ENCODE peak calls at places on chromosomes 2 and 18, in four cellular contexts. S, C, R and Q are unnamed samples.

GRCh38 chr18:23301971-23302370 is 151.1 kb upstream of the RIOK3 start:
- DNase-seq in C (no peak), S (no peak), R (no peak), Q (no peak)

GRCh38 chr18:75421656-75422055 is 5.8 kb downstream of the SMIM21 start:
- DNase-seq in R (no peak), C (no peak), S (no peak), Q (no peak)

GRCh38 chr2:173658946-173659371 is 304.3 kb downstream of the CDCA7 start:
- DNase-seq in S (no peak), C (no peak), R (no peak), Q (no peak)

GRCh38 chr2:181770145-181770544 is 89.8 kb upstream of the NEUROD1 start:
- DNase-seq in R (no peak), S (peak; percentile 94), C (no peak), Q (no peak)

GRCh38 chr2:144403940-144404339 is 116.0 kb downstream of the ZEB2 start:
- DNase-seq in R (no peak), S (no peak), C (no peak), Q (no peak)

GRCh38 chr2:215619022-215619958 is 183.4 kb upstream of the FN1 start:
- DNase-seq in S (no peak), C (peak; percentile 81), R (no peak), Q (peak; percentile 66)

GRCh38 chr2:235421618-235422017 is 72.2 kb upstream of the AGAP1 start:
- DNase-seq in S (no peak), C (no peak), R (no peak), Q (no peak)

GRCh38 chr2:95312543-95313205 is 15.5 kb downstream of the KCNIP3 start:
- DNase-seq in S (no peak), C (no peak), R (no peak), Q (no peak)

GRCh38 chr2:207770602-207771404 is 1.1 kb upstream of the FZD5 start:
- DNase-seq in C (no peak), S (no peak), R (peak; percentile 43), Q (peak; percentile 66)

GRCh38 chr2:61371027-61371426 is 99.9 kb downstream of the USP34 start:
- DNase-seq in C (no peak), R (no peak), S (no peak), Q (no peak)

GRCh38 chr18:2627821-2628276 is 27.7 kb upstream of the SMCHD1 start:
- DNase-seq in S (peak; percentile 79), C (peak; percentile 15), R (no peak), Q (no peak)

GRCh38 chr2:46339200-46339599 is 42.0 kb downstream of the EPAS1 start:
- DNase-seq in S (no peak), R (no peak), C (no peak), Q (no peak)

GRCh38 chr18:58226476-58226875 is 182.4 kb downstream of the NEDD4L start:
- DNase-seq in R (no peak), S (no peak), C (no peak), Q (no peak)

GRCh38 chr2:188519133-188519532 is 227.5 kb downstream of the GULP1 start:
- DNase-seq in R (no peak), S (no peak), C (no peak), Q (no peak)

GRCh38 chr18:59385191-59385590 is 26.1 kb upstream of the LMAN1 start:
- DNase-seq in R (no peak), S (no peak), C (no peak), Q (no peak)

GRCh38 chr2:215083146-215083545 is 55.3 kb downstream of the ABCA12 start:
- DNase-seq in R (no peak), S (no peak), C (no peak), Q (no peak)

GRCh38 chr2:187867165-187867564 is 312.9 kb upstream of the TFPI start:
- DNase-seq in R (no peak), C (no peak), S (no peak), Q (no peak)

GRCh38 chr18:9811978-9812377 is 73.8 kb upstream of the TXNDC2 start:
- DNase-seq in R (no peak), S (no peak), C (no peak), Q (no peak)

GRCh38 chr2:117537030-117537429 is 277.5 kb upstream of the DDX18 start:
- DNase-seq in S (no peak), C (no peak), R (no peak), Q (no peak)

GRCh38 chr2:117536139-117536538 is 278.4 kb upstream of the DDX18 start:
- DNase-seq in S (no peak), C (peak; percentile 17), R (no peak), Q (peak; percentile 49)
- TF ChIP-seq CTCF in S (peak; percentile 8), C (peak; percentile 50), R (no peak), Q (peak; percentile 66)

DNA sequence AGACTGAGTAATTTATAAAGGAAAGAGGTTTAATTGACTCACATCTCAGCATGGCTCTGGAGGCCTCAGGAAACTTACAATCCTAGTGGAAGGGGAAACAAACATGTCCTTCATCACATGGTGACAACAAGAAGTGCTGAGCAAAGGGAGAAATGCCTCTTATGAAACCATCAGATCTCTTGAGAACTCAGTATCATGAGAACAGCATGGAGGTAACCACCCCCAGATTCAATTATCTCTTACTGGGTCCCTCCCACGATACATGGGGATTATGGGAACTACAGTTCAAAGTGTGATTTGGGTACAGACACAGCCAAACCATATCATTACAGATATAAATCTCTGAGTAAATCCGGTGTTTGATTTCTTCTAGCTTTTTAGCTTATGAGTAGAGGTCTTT is 148.7 kb downstream of the PRPF40A start:
- DNase-seq in R (no peak), S (no peak), C (peak; percentile 41), Q (no peak)
- H3K27ac ChIP-seq in R (no peak overlapping the region), S (no peak overlapping the region), C (no peak overlapping the region), Q (no peak overlapping the region)

DNA sequence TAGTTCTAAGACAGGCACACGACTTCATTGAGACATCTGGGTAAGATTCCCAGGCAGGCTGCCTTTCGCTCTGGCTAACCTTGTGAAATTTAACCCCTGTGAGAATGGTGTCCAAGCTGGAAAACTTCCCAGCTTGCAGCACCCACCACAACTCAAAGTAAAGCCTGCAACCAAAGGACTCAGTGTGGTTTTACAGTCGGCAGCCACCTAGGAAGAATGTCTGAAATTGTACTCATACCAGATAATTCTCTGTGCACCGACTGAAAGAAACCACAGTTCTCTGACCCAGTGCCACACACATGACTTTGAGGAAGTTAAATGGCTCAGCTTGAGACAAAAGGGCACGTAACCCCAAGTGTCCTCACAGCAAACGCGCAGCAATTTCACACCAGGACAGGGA is 125.7 kb downstream of the RBMS1 start:
- DNase-seq in C (no peak), S (peak; percentile 77), R (peak; percentile 30), Q (no peak)
- H3K4me3 ChIP-seq in C (no peak overlapping the region), S (no peak overlapping the region), R (no peak overlapping the region), Q (no peak overlapping the region)

DNA sequence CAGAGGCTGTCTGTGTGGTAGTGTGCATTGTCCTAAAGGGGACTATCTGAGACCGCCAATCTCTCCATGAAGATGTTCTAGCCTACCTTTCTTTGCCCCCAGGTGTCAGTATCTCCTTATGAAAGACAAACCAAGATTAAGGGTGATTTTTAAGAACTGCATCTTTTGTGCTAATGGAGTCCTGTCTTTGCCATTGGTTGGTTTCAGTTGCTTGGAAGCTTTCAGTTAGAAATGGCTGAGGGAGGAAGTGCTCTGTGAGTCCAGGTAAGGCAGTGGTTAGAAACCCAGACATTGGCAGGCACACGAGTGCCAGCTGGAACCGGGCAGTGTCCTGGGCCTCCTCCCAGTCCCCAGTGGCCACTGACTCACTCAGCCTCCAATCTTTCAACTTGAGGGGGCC is 111.3 kb downstream of the DOCK10 start:
- DNase-seq in C (no peak), S (no peak), R (no peak), Q (no peak)
- TF ChIP-seq CTCF in C (no peak), S (no peak), R (peak; percentile 38), Q (no peak)

GRCh38 chr2:20424300-20425290 is 22.3 kb upstream of the RHOB start:
- DNase-seq in C (no peak), S (peak; percentile 51), R (peak; percentile 67), Q (no peak)
- H3K27ac ChIP-seq in C (no peak overlapping the region), S (no peak overlapping the region), R (peak overlapping the region; percentile 68), Q (no peak overlapping the region)